ENCODE peak calls at places on chromosomes 3 and 15, in six cellular contexts. Y is IMR-90, V is cardiac muscle cell, O is pancreas, U is AG04450, J is transverse colon. X is an unnamed sample.

GRCh38 chr3:15919971-15920370 is 122.2 kb upstream of the ANKRD28 start:
- DNase-seq in Y (no peak), V (no peak), O (no peak), U (no peak), J (no peak), X (no peak)

GRCh38 chr15:94131875-94132274 is 99.5 kb upstream of the MCTP2 start:
- DNase-seq in Y (no peak), V (no peak), O (no peak), U (no peak), J (no peak), X (no peak)

GRCh38 chr3:128922804-128923459 is 43.5 kb downstream of the ACAD9 start:
- DNase-seq in Y (no peak), V (no peak), O (no peak), U (no peak), J (no peak), X (no peak)

GRCh38 chr3:46921041-46921440 is 43.5 kb downstream of the PTH1R start:
- DNase-seq in Y (no peak), V (no peak), O (peak), U (no peak), J (peak), X (no peak)

GRCh38 chr3:46361408-46362283 is 7.7 kb downstream of the CCR2 start:
- DNase-seq in Y (no peak), V (no peak), O (no peak), U (no peak), J (no peak), X (no peak)

GRCh38 chr3:197371521-197372075 is 73.2 kb upstream of the DLG1 start:
- DNase-seq in Y (no peak), V (no peak), O (no peak), U (no peak), J (no peak), X (no peak)

GRCh38 chr3:130755666-130756065 is 9.0 kb upstream of the PIK3R4 start:
- DNase-seq in Y (no peak), V (no peak), O (no peak), U (no peak), J (no peak), X (no peak)

GRCh38 chr3:172658344-172659245 is 52.3 kb downstream of the NCEH1 start:
- DNase-seq in Y (peak), V (peak), O (no peak), U (peak), J (no peak), X (no peak)

GRCh38 chr3:63857311-63857710 is 6.3 kb downstream of the THOC7 start:
- DNase-seq in Y (no peak), V (peak), O (no peak), U (no peak), J (no peak), X (no peak)

GRCh38 chr3:45712434-45713110 is 23.4 kb downstream of the SACM1L start:
- DNase-seq in Y (no peak), V (no peak), O (no peak), U (no peak), J (no peak), X (no peak)

GRCh38 chr3:33722626-33723370 is 4.7 kb upstream of the CLASP2 start:
- DNase-seq in Y (peak), V (peak), O (no peak), U (no peak), J (no peak), X (no peak)

GRCh38 chr15:38062679-38063078 is 128.2 kb downstream of the TMCO5A start:
- DNase-seq in Y (no peak), V (no peak), O (no peak), U (no peak), J (no peak), X (no peak)

GRCh38 chr3:57184516-57184915 is 15.3 kb downstream of the HESX1 start:
- DNase-seq in Y (no peak), V (peak), O (no peak), U (no peak), J (no peak), X (no peak)

GRCh38 chr15:64683378-64683777 is 92.0 kb downstream of the RBPMS2 start:
- DNase-seq in Y (no peak), V (no peak), O (no peak), U (no peak), J (no peak), X (no peak)

GRCh38 chr3:127323581-127323980 is 35.7 kb upstream of the PRR20G start:
- DNase-seq in Y (no peak), V (no peak), O (no peak), U (no peak), J (no peak), X (no peak)

GRCh38 chr3:11944052-11944673 is 60.0 kb upstream of the SYN2 start:
- DNase-seq in Y (peak), V (peak), O (no peak), U (no peak), J (peak), X (no peak)

GRCh38 chr15:93141373-93141790 is 52.4 kb upstream of the RGMA start:
- DNase-seq in Y (no peak), V (no peak), O (no peak), U (no peak), J (no peak), X (no peak)

GRCh38 chr3:71726106-71726505 is 904 bp upstream of the EIF4E3 start:
- DNase-seq in Y (no peak), V (no peak), O (no peak), U (no peak), J (peak), X (no peak)

DNA sequence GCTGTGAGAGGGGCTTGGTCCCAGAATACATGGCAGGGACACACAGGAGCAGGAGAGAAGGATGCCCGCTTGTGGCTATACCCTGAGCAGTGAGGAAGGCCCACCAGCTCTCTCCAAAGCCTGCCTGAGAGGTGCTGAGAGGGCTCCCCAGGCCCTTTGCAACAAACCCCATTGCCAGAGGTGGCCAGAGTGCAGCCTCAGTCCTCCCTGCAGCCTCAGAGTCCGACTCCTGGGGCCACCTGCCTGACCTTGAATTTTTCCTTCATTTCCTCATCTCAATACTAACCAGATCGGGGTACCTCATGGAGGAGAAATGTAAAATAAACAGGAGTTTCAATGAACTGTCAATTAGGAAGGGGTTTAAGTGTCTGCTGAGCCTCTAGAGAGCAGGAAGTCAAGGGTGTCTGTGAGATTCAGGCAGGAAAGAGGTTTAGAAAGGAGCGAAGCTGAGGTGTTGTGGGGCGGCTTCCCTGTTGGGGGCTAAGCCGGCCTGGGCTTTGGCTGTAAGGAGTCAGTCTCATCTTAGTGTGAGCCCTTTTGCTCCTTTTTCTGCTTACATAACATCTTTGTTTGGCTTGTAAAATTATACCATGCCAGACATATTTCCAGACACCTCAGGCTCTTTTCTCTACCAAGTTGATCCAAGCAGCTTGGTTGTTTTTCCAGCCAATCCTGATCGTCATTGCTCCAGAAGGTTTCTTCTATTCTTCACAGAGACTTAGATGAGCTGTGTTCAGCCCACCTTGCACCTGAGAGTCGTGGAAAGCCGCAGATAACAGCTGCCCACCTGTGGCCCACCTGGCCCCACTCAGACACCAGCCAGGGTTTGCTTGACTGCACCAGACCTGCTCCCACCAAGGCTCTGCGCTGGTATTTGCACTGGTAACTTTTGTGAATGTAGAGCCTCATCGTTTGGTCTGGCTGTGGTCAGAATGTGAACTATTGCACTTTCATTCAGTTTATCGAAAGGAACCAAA is 36.7 kb downstream of the CMTM7 start:
- DNase-seq in Y (no peak), V (no peak), O (no peak), U (no peak), J (no peak), X (no peak)
- H3K4me3 ChIP-seq in Y (no peak), V (no peak), O (no peak), U (no peak), J (no peak), X (no peak)

DNA sequence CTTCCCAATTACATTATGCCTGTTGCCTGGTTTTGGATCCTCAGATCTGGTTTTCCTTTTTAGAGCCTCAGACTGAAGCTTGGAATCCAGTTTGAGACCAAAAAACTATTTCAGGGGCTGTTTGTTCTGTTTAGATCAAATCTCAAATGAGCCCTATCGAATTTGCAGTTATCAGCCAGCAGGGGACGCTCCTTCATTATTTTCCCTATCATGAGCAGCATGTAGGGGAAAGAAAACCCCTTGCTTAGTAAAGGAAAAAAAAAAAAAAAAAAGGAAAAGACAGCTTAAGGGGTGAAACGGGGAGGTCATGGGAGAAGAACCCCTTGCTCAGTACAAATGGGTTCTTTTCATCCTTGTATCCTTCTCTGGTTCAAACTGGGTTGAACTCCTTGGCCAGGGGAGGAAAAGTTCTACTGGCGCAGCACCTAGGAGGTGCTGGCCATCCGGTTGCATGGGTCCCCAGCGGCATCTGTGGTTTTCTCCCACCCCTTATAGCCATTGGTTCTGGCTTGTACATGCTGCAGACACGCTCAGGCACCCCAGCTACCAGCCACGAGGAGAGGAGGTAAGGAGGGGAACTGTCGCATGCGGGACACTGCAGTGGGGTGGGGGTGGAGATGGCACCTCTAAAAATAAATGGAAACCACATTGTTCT is 1375.1 kb upstream of the ALCAM start:
- DNase-seq in Y (no peak), V (no peak), O (no peak), U (no peak), J (no peak), X (no peak)
- TF ChIP-seq CTCF in Y (peak), V (peak), O (no peak), U (peak), J (no peak), X (no peak)

DNA sequence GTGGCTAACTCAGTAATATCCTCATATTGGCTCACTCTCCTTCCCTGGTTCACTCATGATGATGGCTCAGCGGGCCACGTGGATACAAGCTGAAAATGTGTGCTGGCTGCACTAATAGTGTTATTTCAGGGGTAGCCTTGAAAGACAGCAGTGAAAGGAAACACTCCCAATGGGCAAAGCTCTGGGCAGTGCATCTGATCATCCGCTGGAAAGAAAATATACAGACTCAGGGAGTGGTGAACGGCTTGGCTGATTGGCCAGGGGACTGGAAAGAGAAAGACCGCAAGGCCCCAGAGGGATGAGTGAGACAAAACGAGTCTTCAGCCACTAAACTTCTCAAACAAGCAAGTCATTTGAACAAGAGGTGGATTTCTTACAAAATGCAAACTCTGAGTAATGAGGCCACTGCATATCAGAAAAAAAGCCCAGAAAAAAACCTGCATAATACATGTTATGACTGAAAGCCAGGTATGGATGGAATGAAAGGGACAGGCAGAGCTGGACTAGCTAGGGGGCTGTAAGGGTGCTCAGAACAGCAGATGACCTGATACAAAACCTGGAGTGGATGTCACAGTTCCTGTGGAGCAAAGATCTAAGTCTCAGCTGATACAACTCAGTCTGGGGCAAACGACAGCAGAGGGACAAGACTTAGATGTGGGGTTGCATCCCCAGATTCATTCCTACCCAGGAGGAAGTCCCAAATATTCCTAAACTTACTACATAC is 33.3 kb downstream of the CMTM6 start:
- DNase-seq in Y (no peak), V (no peak), O (no peak), U (no peak), J (no peak), X (no peak)
- H3K27ac ChIP-seq in Y (peak), V (no peak), O (no peak), U (peak), J (no peak), X (no peak)

DNA sequence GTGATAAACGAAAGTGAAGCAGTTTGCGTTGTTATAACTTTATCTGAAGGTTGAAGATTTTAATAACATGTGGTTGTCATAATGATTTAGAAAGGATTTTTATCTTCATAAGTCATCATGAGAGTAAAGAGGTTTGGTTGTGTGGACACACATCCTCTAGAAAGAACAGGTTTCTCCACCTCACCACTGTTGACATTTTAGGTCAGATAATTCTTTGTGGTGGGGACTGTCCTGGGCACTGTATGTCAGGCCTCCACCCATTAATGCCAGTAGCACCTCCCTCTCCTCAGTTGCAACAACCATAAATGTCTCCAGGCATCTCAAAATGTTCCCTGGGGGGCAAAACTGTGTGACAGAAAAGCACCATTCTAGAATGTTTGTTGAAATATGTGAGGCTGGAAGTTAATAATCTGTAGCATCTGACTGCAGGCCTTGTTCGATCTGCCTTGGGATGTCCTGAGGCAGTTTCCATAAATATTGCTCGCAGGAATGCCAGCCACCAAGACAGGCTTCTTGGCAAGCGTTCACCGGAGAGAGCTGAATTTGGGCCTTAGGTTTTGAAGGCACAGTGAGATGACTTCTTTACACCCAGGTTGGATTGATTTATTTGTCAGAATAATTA is 100.1 kb downstream of the ADAMTSL3 start:
- DNase-seq in Y (no peak), V (no peak), O (no peak), U (no peak), J (no peak), X (no peak)
- H3K4me3 ChIP-seq in Y (no peak), V (no peak), O (no peak), U (no peak), J (no peak), X (no peak)

GRCh38 chr3:27914199-27914598 is 192.1 kb upstream of the EOMES start:
- DNase-seq in Y (no peak), V (peak), O (no peak), U (no peak), J (no peak), X (no peak)
- TF ChIP-seq CTCF in Y (no peak), V (peak), O (no peak), U (no peak), J (no peak), X (no peak)

GRCh38 chr15:58590236-58590635 is 158.4 kb downstream of the LIPC start:
- DNase-seq in Y (no peak), V (no peak), O (no peak), U (no peak), J (no peak), X (no peak)
- H3K27ac ChIP-seq in Y (no peak), V (peak), O (no peak), U (no peak), J (no peak), X (no peak)

GRCh38 chr3:149815318-149815717 is 2.3 kb downstream of the RNF13 start:
- DNase-seq in Y (no peak), V (no peak), O (no peak), U (no peak), J (no peak), X (no peak)
- H3K4me3 ChIP-seq in Y (no peak), V (no peak), O (peak), U (no peak), J (peak), X (peak)